ENCODE peak calls at places on chromosomes 3 and 15, in ten cellular contexts. K is psoas muscle, H is right cardiac atrium, T is fibroblast of lung, O is endodermal cell, R is neuronal stem cell, D is heart right ventricle, Q is PC-3, C is aorta, G is IMR-90. P is an unnamed sample. For H3K4me1, the result is how much of the 10 kb centered on the place peaks cover.

GRCh38 chr3:189981668-189982067 is 139.0 kb downstream of the P3H2 start:
- DNase-seq in H (no peak), G (peak), R (no peak), K (no peak), O (no peak), T (peak), D (no peak), C (no peak), Q (peak), P (no peak)

GRCh38 chr3:13085081-13085845 is 12.0 kb upstream of the IQSEC1 start:
- DNase-seq in D (no peak), Q (no peak), T (no peak), O (no peak), K (no peak), G (no peak), H (no peak), C (no peak), R (no peak), P (no peak)

GRCh38 chr3:16667633-16668032 is 62.4 kb upstream of the DAZL start:
- DNase-seq in T (no peak), D (no peak), O (no peak), H (no peak), Q (no peak), C (no peak), K (no peak), G (no peak), R (no peak), P (no peak)

GRCh38 chr3:122893282-122893681 is 98.4 kb downstream of the SLC49A4 start:
- DNase-seq in D (no peak), H (no peak), C (no peak), R (no peak), G (no peak), T (peak), O (no peak), Q (peak), K (no peak), P (no peak)

GRCh38 chr3:157785071-157785826 is 282.0 kb upstream of the VEPH1 start:
- DNase-seq in T (peak), G (peak), C (no peak), H (no peak), Q (peak), O (peak), D (no peak), R (no peak), K (peak), P (peak)

GRCh38 chr3:10729439-10729838 is 86.6 kb upstream of the SLC6A11 start:
- DNase-seq in Q (no peak), D (no peak), O (peak), T (no peak), K (no peak), G (no peak), C (no peak), R (no peak), H (no peak), P (no peak)

GRCh38 chr15:101436526-101436925 is 53.0 kb downstream of the PCSK6 start:
- DNase-seq in K (no peak), C (no peak), R (no peak), O (no peak), D (no peak), H (no peak), Q (no peak), T (no peak), G (no peak), P (no peak)

GRCh38 chr3:87052499-87053260 is 61.7 kb upstream of the VGLL3 start:
- DNase-seq in C (no peak), G (no peak), Q (no peak), R (no peak), K (peak), O (peak), D (no peak), H (no peak), T (no peak), P (no peak)

GRCh38 chr15:92653836-92654524 is 1.6 kb downstream of the FAM174B start:
- DNase-seq in R (no peak), T (peak), O (peak), Q (peak), K (no peak), H (no peak), C (no peak), D (no peak), G (no peak), P (no peak)

GRCh38 chr15:101675015-101675414 is 22.8 kb upstream of the TM2D3 start:
- DNase-seq in G (peak), R (no peak), K (no peak), H (no peak), C (no peak), O (no peak), D (no peak), T (peak), Q (peak), P (no peak)

GRCh38 chr3:171458857-171459129 is 1.4 kb downstream of the TNIK start:
- DNase-seq in R (peak), Q (no peak), T (no peak), H (no peak), C (no peak), K (no peak), D (no peak), O (peak), G (no peak), P (no peak)

GRCh38 chr3:16060358-16060852 is 114.1 kb upstream of the GALNT15 start:
- DNase-seq in H (no peak), C (no peak), K (peak), Q (peak), G (peak), O (peak), D (no peak), R (no peak), T (peak), P (no peak)

GRCh38 chr3:150370129-150370602 is 37.9 kb upstream of the TSC22D2 start:
- DNase-seq in O (peak), R (peak), T (peak), D (no peak), H (no peak), C (peak), Q (peak), G (peak), K (peak), P (no peak)

GRCh38 chr3:12744326-12744725 is 14.7 kb downstream of the TMEM40 start:
- DNase-seq in Q (no peak), R (no peak), O (no peak), K (no peak), T (no peak), H (no peak), G (no peak), C (no peak), D (no peak), P (no peak)

GRCh38 chr3:56971261-56971660 is 89.2 kb upstream of the SPATA12 start:
- DNase-seq in O (no peak), G (no peak), H (no peak), R (no peak), T (no peak), Q (no peak), K (no peak), D (no peak), C (no peak), P (no peak)

GRCh38 chr15:34109775-34110663 is 8.1 kb downstream of the PGBD4 start:
- DNase-seq in Q (peak), H (no peak), K (no peak), C (no peak), O (no peak), R (no peak), G (peak), D (no peak), T (peak), P (peak)

GRCh38 chr15:77415450-77416448 is 4.2 kb downstream of the PEAK1 start:
- DNase-seq in H (no peak), Q (no peak), O (no peak), D (no peak), C (peak), K (peak), T (peak), R (no peak), G (peak), P (no peak)
- H3K4me1 ChIP-seq in H (under half), Q (under half), O (under half), D (half or more), C (under half), K (under half), T (under half), R (under half), G (under half), P (under half)

GRCh38 chr3:58672880-58673279 is 6.3 kb upstream of the FAM3D start:
- DNase-seq in D (no peak), R (no peak), C (no peak), T (no peak), H (no peak), O (no peak), G (no peak), K (no peak), Q (no peak), P (no peak)

GRCh38 chr3:58670506-58671125 is 4.0 kb upstream of the FAM3D start:
- DNase-seq in O (no peak), T (no peak), D (no peak), R (no peak), G (no peak), K (no peak), Q (no peak), H (no peak), C (no peak), P (no peak)

GRCh38 chr3:58667704-58668103 is 1.1 kb upstream of the FAM3D start:
- DNase-seq in T (no peak), R (no peak), O (no peak), H (no peak), Q (no peak), K (no peak), G (no peak), D (no peak), C (no peak), P (no peak)

GRCh38 chr3:58668247-58668646 is 1.7 kb upstream of the FAM3D start:
- DNase-seq in C (no peak), D (no peak), Q (no peak), O (no peak), G (no peak), K (no peak), T (no peak), R (no peak), H (no peak), P (no peak)

DNA sequence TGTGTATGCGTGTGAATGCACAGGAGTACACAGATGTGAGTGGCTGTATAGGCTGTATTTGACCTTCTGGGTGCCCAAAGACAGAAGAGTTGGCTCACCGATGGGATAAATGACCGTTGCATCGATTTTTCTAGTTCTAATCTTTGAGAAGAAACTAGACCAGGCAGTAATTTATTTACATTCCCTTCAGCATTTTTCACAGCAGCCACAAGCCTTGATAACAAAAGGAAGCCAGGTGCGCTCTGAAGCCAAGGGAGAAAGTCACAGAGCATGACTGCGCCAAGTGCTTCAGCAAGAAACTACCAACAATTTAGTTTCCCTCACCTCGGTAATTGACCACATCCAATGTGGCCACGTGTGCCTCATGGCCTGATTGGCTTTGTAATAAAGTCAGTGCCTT is 5.9 kb upstream of the FAM3D start:
- DNase-seq in K (no peak), R (no peak), H (no peak), T (no peak), Q (no peak), C (no peak), D (no peak), G (no peak), O (no peak), P (no peak)
- H3K4me3 ChIP-seq in K (no peak), R (no peak), H (no peak), T (no peak), Q (no peak), C (no peak), D (no peak), G (no peak), O (no peak), P (no peak)

GRCh38 chr3:30475809-30476178 is 130.6 kb upstream of the TGFBR2 start:
- DNase-seq in T (no peak), R (no peak), D (no peak), C (no peak), K (no peak), G (no peak), O (no peak), H (no peak), Q (no peak), P (no peak)
- H3K4me1 ChIP-seq in T (under half), R (under half), D (under half), C (under half), K (under half), G (under half), O (under half), H (under half), Q (under half), P (under half)

DNA sequence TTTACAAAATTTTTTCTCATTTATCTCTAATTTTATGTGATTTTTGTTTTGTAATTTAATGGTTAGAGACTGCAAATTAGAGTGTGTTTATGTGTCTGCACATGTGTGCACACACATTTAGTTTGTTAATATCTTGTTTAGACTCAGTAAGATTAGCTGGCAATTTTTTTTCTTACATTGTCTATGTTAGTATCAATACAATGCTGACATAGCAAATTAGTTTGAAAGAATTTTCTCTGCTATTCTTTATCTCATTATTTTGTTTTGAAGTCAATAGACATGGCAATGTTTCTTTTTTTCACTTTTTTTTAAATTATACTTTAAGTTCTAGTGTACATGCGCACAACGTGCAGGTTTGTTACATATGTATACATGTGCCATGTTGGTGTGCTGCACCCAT is 1155.0 kb downstream of the ZPLD1 start:
- DNase-seq in K (no peak), O (no peak), D (no peak), T (no peak), R (no peak), G (no peak), H (no peak), Q (no peak), C (no peak), P (no peak)
- H3K4me3 ChIP-seq in K (no peak), O (no peak), D (no peak), T (no peak), R (no peak), G (no peak), H (no peak), Q (no peak), C (no peak), P (no peak)

GRCh38 chr3:196194542-196194915 is 16.7 kb downstream of the ZDHHC19 start:
- DNase-seq in O (no peak), G (no peak), H (peak), K (no peak), Q (no peak), C (no peak), T (no peak), D (no peak), R (no peak), P (no peak)

GRCh38 chr3:196192036-196193001 is 18.9 kb downstream of the ZDHHC19 start:
- DNase-seq in D (peak), O (peak), R (no peak), K (peak), Q (no peak), G (no peak), H (peak), C (peak), T (no peak), P (no peak)

GRCh38 chr3:196195664-196196255 is 15.4 kb downstream of the ZDHHC19 start:
- DNase-seq in T (no peak), H (peak), C (no peak), R (no peak), D (no peak), K (no peak), O (no peak), G (no peak), Q (no peak), P (no peak)

GRCh38 chr3:196193738-196194541 is 17.3 kb downstream of the ZDHHC19 start:
- DNase-seq in G (no peak), K (peak), T (no peak), H (peak), C (peak), O (no peak), R (no peak), D (peak), Q (no peak), P (peak)

GRCh38 chr3:196193037-196193737 is 18.0 kb downstream of the ZDHHC19 start:
- DNase-seq in Q (no peak), G (no peak), K (no peak), R (no peak), T (no peak), O (no peak), H (peak), C (no peak), D (no peak), P (peak)
- H3K4me1 ChIP-seq in Q (under half), G (under half), K (under half), R (under half), T (under half), O (under half), H (under half), C (under half), D (under half), P (under half)

GRCh38 chr15:37107754-37108724 is 7.7 kb upstream of the MEIS2 start:
- DNase-seq in H (no peak), D (no peak), O (no peak), T (no peak), G (no peak), C (no peak), K (no peak), R (peak), Q (no peak), P (no peak)

GRCh38 chr15:37111427-37111717 is 11.0 kb upstream of the MEIS2 start:
- DNase-seq in Q (no peak), H (no peak), G (no peak), O (no peak), C (no peak), R (no peak), T (no peak), K (no peak), D (no peak), P (no peak)

GRCh38 chr15:37108725-37109124 is 8.4 kb upstream of the MEIS2 start:
- DNase-seq in K (no peak), T (no peak), C (no peak), H (no peak), D (no peak), O (no peak), R (no peak), Q (no peak), G (no peak), P (no peak)

GRCh38 chr15:37109952-37110630 is 9.7 kb upstream of the MEIS2 start:
- DNase-seq in Q (no peak), R (no peak), T (peak), H (peak), O (peak), C (no peak), K (peak), G (no peak), D (peak), P (peak)

GRCh38 chr15:37109151-37109912 is 9.0 kb upstream of the MEIS2 start:
- DNase-seq in T (no peak), K (no peak), H (no peak), R (peak), O (peak), G (no peak), Q (no peak), D (no peak), C (no peak), P (no peak)
- H3K4me3 ChIP-seq in T (peak), K (no peak), H (peak), R (no peak), O (peak), G (no peak), Q (no peak), D (peak), C (no peak), P (peak)

GRCh38 chr3:110710605-110711004 is 361.0 kb upstream of the NECTIN3 start:
- DNase-seq in Q (no peak), R (no peak), K (no peak), D (no peak), C (no peak), G (no peak), O (no peak), T (no peak), H (no peak), P (no peak)
- H3K4me1 ChIP-seq in Q (under half), R (under half), K (under half), D (under half), C (under half), G (under half), O (under half), T (under half), H (under half), P (under half)

DNA sequence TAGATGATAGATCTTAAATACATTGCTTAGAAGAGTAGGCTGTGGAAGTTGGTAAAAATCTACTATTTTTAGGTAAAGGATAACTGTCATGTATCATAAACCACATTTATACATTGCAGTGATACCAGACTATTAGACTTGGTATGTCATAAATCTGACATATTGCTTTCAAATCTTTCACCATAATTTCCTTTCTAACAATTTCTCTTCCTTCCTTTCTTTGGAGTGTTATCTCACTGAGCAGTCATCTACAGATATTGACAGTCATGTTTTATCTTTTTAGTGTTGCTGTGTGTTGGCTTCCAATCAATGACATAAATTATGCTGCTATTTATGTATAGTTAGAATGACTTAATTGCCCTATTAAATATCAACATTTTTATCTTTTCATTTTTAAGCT is 588.7 kb downstream of the TUSC7 start:
- DNase-seq in Q (no peak), K (no peak), H (no peak), O (no peak), C (no peak), T (no peak), R (no peak), D (no peak), G (no peak), P (no peak)
- H3K4me3 ChIP-seq in Q (no peak), K (no peak), H (no peak), O (no peak), C (no peak), T (no peak), R (no peak), D (no peak), G (no peak), P (no peak)

P was measured in BE2C.